ENCODE peak calls at places on chromosomes 5 and 9, in four cellular contexts. Q is left ventricle myocardium inferior; T is AG04450; A is CD8-positive, alpha-beta memory T cell. Y is an unnamed sample.

GRCh38 chr5:33941090-33941489 is 4.9 kb downstream of the RXFP3 start:
- DNase-seq in Q (no peak), T (no peak), A (no peak), Y (no peak)

GRCh38 chr5:10563132-10563939 is 534 bp upstream of the ANKRD33B start:
- DNase-seq in Q (peak), T (no peak), A (peak), Y (no peak)

GRCh38 chr9:5557606-5558587 is 47.6 kb downstream of the PDCD1LG2 start:
- DNase-seq in Q (no peak), T (no peak), A (peak), Y (no peak)

GRCh38 chr9:76773051-76773450 is 8.8 kb downstream of the PCA3 start:
- DNase-seq in Q (no peak), T (no peak), A (no peak), Y (no peak)

GRCh38 chr5:116527587-116527986 is 47.0 kb downstream of the SEMA6A start:
- DNase-seq in Q (no peak), T (no peak), A (no peak), Y (no peak)

GRCh38 chr5:72115277-72115676 is 8.0 kb downstream of the MAP1B start:
- DNase-seq in Q (no peak), T (no peak), A (no peak), Y (no peak)

GRCh38 chr5:142446131-142446959 is 121.5 kb upstream of the SPRY4 start:
- DNase-seq in Q (no peak), T (peak), A (no peak), Y (no peak)

GRCh38 chr5:180119031-180119885 is 47.7 kb upstream of the RNF130 start:
- DNase-seq in Q (no peak), T (no peak), A (no peak), Y (no peak)

GRCh38 chr9:75892168-75892901 is 1.9 kb downstream of the PCSK5 start:
- DNase-seq in Q (peak), T (no peak), A (no peak), Y (no peak)

GRCh38 chr5:59287884-59288283 is 605.6 kb downstream of the PDE4D start:
- DNase-seq in Q (no peak), T (no peak), A (no peak), Y (no peak)

GRCh38 chr5:161847447-161847846 is 473 bp upstream of the GABRA1 start:
- DNase-seq in Q (no peak), T (no peak), A (no peak), Y (no peak)

GRCh38 chr9:89179920-89180667 is 1.5 kb upstream of the SHC3 start:
- DNase-seq in Q (peak), T (peak), A (no peak), Y (peak)

GRCh38 chr5:176658817-176659216 is 11.5 kb downstream of the TSPAN17 start:
- DNase-seq in Q (no peak), T (no peak), A (peak), Y (no peak)

GRCh38 chr5:174172104-174172965 is 126.8 kb downstream of the NSG2 start:
- DNase-seq in Q (no peak), T (no peak), A (no peak), Y (peak)

GRCh38 chr5:96655085-96655484 is 7.1 kb upstream of the CAST start:
- DNase-seq in Q (no peak), T (no peak), A (no peak), Y (no peak)

GRCh38 chr5:98763001-98763630 is 10.3 kb upstream of the RGMB start:
- DNase-seq in Q (no peak), T (peak), A (no peak), Y (no peak)

GRCh38 chr5:167561796-167562195 is 729.6 kb upstream of the WWC1 start:
- DNase-seq in Q (no peak), T (no peak), A (no peak), Y (no peak)

GRCh38 chr5:168423478-168423877 is 62.8 kb upstream of the RARS1 start:
- DNase-seq in Q (no peak), T (no peak), A (no peak), Y (no peak)

GRCh38 chr5:146860213-146860891 is 18.2 kb downstream of the PPP2R2B start:
- DNase-seq in Q (no peak), T (no peak), A (no peak), Y (no peak)

GRCh38 chr5:123044926-123045617 is 8.5 kb upstream of the PPIC start:
- DNase-seq in Q (no peak), T (no peak), A (no peak), Y (no peak)

GRCh38 chr5:141747152-141747640 is 65.2 kb upstream of the ARAP3 start:
- DNase-seq in Q (peak), T (no peak), A (no peak), Y (no peak)

GRCh38 chr9:112299514-112299913 is 33.9 kb downstream of the PTBP3 start:
- DNase-seq in Q (no peak), T (no peak), A (no peak), Y (no peak)

GRCh38 chr9:92746567-92747458 is 17.8 kb downstream of the BICD2 start:
- DNase-seq in Q (no peak), T (no peak), A (no peak), Y (no peak)

GRCh38 chr5:109986726-109987125 is 297.0 kb downstream of the MAN2A1 start:
- DNase-seq in Q (no peak), T (no peak), A (no peak), Y (no peak)

GRCh38 chr5:98519530-98519929 is 253.9 kb upstream of the RGMB start:
- DNase-seq in Q (no peak), T (no peak), A (no peak), Y (no peak)

GRCh38 chr9:131593936-131594665 is 48.8 kb downstream of the PRRT1B start:
- DNase-seq in Q (no peak), T (no peak), A (no peak), Y (no peak)

GRCh38 chr5:66247176-66247960 is 103.3 kb downstream of the SREK1 start:
- DNase-seq in Q (no peak), T (peak), A (no peak), Y (no peak)

GRCh38 chr9:76880210-76880609 is 25.7 kb downstream of the PRUNE2 start:
- DNase-seq in Q (no peak), T (no peak), A (no peak), Y (no peak)

GRCh38 chr9:34381323-34381722 is 4.6 kb upstream of the MYORG start:
- DNase-seq in Q (no peak), T (no peak), A (peak), Y (no peak)

DNA sequence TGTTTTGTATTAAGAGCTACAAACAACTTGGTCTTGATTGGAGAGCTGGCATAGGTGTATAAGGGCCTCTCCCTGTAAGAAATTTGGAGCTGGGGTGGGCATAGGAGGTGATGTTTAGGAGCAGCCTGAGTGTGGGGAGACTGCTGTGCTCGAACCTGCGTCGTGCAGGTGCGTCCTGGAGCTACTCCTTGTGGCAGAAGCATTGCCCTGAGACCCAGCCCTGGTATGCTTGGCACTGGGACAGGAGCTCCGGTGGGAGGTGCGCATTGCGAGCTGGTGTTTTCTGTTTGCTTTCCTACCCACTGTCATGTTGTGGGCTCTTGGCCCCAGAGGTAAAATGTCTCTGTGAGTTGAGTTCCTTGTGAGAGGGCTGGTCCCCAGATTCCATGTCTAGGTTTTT is 46.4 kb downstream of the EHMT1 start:
- DNase-seq in Q (no peak), T (no peak), A (no peak), Y (no peak)
- H3K4me3 ChIP-seq in Q (no peak), T (no peak), A (no peak), Y (no peak)

GRCh38 chr5:84381501-84382362 is 2.9 kb downstream of the EDIL3 start:
- DNase-seq in Q (no peak), T (no peak), A (no peak), Y (no peak)
- H3K27ac ChIP-seq in Q (peak), T (peak), A (no peak), Y (no peak)

GRCh38 chr9:73689091-73689870 is 537.6 kb downstream of the ANXA1 start:
- DNase-seq in Q (no peak), T (no peak), A (no peak), Y (no peak)
- H3K4me3 ChIP-seq in Q (no peak), T (no peak), A (no peak), Y (no peak)

GRCh38 chr9:133572821-133573361 is 36.3 kb downstream of the FAM163B start:
- DNase-seq in Q (peak), T (no peak), A (no peak), Y (no peak)
- H3K27ac ChIP-seq in Q (peak), T (no peak), A (no peak), Y (no peak)

GRCh38 chr5:79070002-79070567 is 518 bp downstream of the BHMT2 start:
- DNase-seq in Q (peak), T (no peak), A (no peak), Y (no peak)
- H3K4me3 ChIP-seq in Q (peak), T (peak), A (no peak), Y (no peak)

GRCh38 chr9:133163559-133164208 is at the start of gene GBGT1:
- DNase-seq in Q (peak), T (no peak), A (peak), Y (no peak)

GRCh38 chr9:133158695-133159094 is 5.0 kb downstream of the GBGT1 start:
- DNase-seq in Q (no peak), T (no peak), A (no peak), Y (no peak)

GRCh38 chr9:133162802-133163558 is 734 bp downstream of the GBGT1 start:
- DNase-seq in Q (no peak), T (no peak), A (peak), Y (no peak)

GRCh38 chr9:133161542-133161950 is 2.2 kb downstream of the GBGT1 start:
- DNase-seq in Q (no peak), T (no peak), A (peak), Y (no peak)

DNA sequence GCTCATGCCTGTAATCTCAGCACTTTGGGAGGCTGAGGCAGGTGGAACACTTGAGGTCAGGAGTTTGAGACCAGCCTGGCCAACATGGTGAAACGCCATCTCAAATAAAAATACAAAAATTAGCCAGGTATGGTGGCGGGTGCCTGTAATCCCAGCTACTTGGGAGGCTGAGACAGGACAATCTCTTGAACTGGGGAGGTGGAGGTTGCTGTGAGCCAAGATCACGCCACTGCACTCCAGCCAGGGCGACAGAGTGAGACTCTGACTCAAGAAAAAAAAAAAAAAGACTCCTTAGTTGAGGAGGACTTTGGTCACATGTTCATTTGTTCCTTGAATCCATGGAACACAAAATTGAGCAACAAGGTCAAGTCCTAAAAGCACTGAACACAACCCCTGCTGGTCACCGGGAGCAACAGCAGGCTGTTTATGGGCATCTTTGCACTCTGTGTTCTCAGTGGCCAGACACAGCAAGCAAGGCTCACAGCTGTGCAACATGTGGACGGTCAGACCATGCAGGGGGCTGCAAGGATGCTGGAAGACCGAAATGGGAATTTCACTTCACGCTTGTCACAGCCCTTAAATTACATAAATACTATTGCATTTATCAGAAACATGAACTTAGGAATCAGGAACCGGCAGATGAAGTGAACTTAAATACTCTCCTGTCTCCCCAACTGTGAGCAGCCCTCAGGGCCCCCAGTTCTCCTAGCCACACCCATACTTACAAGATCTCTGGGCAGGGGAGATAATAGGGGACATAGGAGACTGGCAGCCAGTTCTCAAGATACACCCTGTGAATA is 2.8 kb downstream of the GBGT1 start:
- DNase-seq in Q (peak), T (no peak), A (peak), Y (no peak)
- H3K27ac ChIP-seq in Q (peak), T (no peak), A (no peak), Y (no peak)